ENCODE peak calls at places on chromosomes 12 and 14, in ten cellular contexts. Y, V, D, U, I, O, M, N, X and A are unnamed samples.

GRCh38 chr12:2052861-2053674 is at the start of gene CACNA1C:
- DNase-seq in Y (no peak), V (peak; percentile 72), D (peak; percentile 46), U (peak; percentile 29), I (no peak), O (peak; percentile 79), M (peak; percentile 52), N (peak; percentile 71), X (peak; percentile 67), A (peak; percentile 64)

GRCh38 chr12:123041042-123041531 is 60.6 kb downstream of the ARL6IP4 start:
- DNase-seq in Y (no peak), V (no peak), D (no peak), U (no peak), I (no peak), O (no peak), M (no peak), N (no peak), X (no peak), A (no peak)

GRCh38 chr12:54059668-54060067 is 6.0 kb downstream of the HOXC4 start:
- DNase-seq in Y (no peak), V (no peak), D (no peak), U (no peak), I (no peak), O (no peak), M (no peak), N (no peak), X (no peak), A (no peak)

GRCh38 chr14:99521176-99522024 is 40.2 kb downstream of the CCNK start:
- DNase-seq in Y (no peak), V (no peak), D (no peak), U (no peak), I (no peak), O (no peak), M (no peak), N (no peak), X (no peak), A (no peak)

GRCh38 chr12:21613931-21614330 is 9.3 kb upstream of the GYS2 start:
- DNase-seq in Y (no peak), V (no peak), D (no peak), U (no peak), I (no peak), O (no peak), M (no peak), N (no peak), X (no peak), A (no peak)

GRCh38 chr12:15634010-15634676 is 155.0 kb downstream of the EPS8 start:
- DNase-seq in Y (no peak), V (no peak), D (no peak), U (no peak), I (no peak), O (no peak), M (peak; percentile 54), N (no peak), X (peak; percentile 39), A (peak; percentile 79)

GRCh38 chr14:62101650-62102355 is 339.6 kb downstream of the SNAPC1 start:
- DNase-seq in Y (no peak), V (no peak), D (no peak), U (no peak), I (no peak), O (no peak), M (no peak), N (no peak), X (no peak), A (no peak)

GRCh38 chr12:51028126-51028810 is 2.1 kb upstream of the SLC11A2 start:
- DNase-seq in Y (no peak), V (no peak), D (peak; percentile 21), U (no peak), I (peak; percentile 40), O (peak; percentile 39), M (peak; percentile 43), N (no peak), X (peak; percentile 65), A (peak; percentile 23)

GRCh38 chr12:132404435-132404855 is 75.1 kb upstream of the GALNT9 start:
- DNase-seq in Y (no peak), V (no peak), D (no peak), U (no peak), I (no peak), O (no peak), M (no peak), N (peak; percentile 7), X (no peak), A (no peak)